ENCODE peak calls at places on chromosomes 3 and 15, in four cellular contexts. I, Y, X and K are unnamed samples.

GRCh38 chr3:150252462-150252861 is 155.6 kb upstream of the TSC22D2 start:
- DNase-seq in X (peak), Y (no peak), I (no peak), K (no peak)

GRCh38 chr3:123442908-123443307 is 6.0 kb downstream of the ADCY5 start:
- DNase-seq in Y (no peak), X (no peak), I (no peak), K (no peak)

GRCh38 chr15:38699633-38700230 is 135.1 kb upstream of the RASGRP1 start:
- DNase-seq in X (peak), I (peak), Y (peak), K (peak)

GRCh38 chr15:91224750-91225380 is 124.8 kb downstream of the SV2B start:
- DNase-seq in I (no peak), Y (no peak), X (peak), K (no peak)

GRCh38 chr15:74786659-74787165 is 4.8 kb downstream of the CSK start:
- DNase-seq in X (no peak), Y (no peak), I (no peak), K (peak)

GRCh38 chr3:134072881-134073582 is 43.3 kb upstream of the SLCO2A1 start:
- DNase-seq in X (no peak), Y (no peak), I (no peak), K (no peak)

GRCh38 chr3:139561959-139562676 is 22.6 kb upstream of the RBP1 start:
- DNase-seq in I (no peak), Y (no peak), X (peak), K (no peak)

GRCh38 chr15:76169792-76170425 is 110.1 kb downstream of the TMEM266 start:
- DNase-seq in X (no peak), I (no peak), Y (no peak), K (no peak)

GRCh38 chr15:42289166-42289565 is 15.9 kb upstream of the TMEM87A start:
- DNase-seq in Y (no peak), X (no peak), I (no peak), K (no peak)

GRCh38 chr3:56758539-56758981 is 43.2 kb downstream of the ARHGEF3 start:
- DNase-seq in Y (peak), I (peak), X (peak), K (no peak)

GRCh38 chr3:46078712-46079400 is 51.6 kb upstream of the XCR1 start:
- DNase-seq in Y (peak), X (peak), I (peak), K (peak)

GRCh38 chr3:61807865-61808276 is 246.5 kb downstream of the PTPRG start:
- DNase-seq in I (no peak), X (peak), Y (no peak), K (no peak)

GRCh38 chr3:152938974-152939636 is 104.2 kb downstream of the P2RY1 start:
- DNase-seq in I (no peak), X (no peak), Y (no peak), K (no peak)

GRCh38 chr15:76514292-76514691 is 177.7 kb downstream of the ISL2 start:
- DNase-seq in Y (no peak), I (no peak), X (no peak), K (no peak)

GRCh38 chr3:197784019-197784585 is 7.0 kb upstream of the LRCH3 start:
- DNase-seq in Y (no peak), X (no peak), I (no peak), K (no peak)

GRCh38 chr3:133927543-133928066 is 31.9 kb upstream of the RAB6B start:
- DNase-seq in X (peak), Y (no peak), I (no peak), K (peak)

GRCh38 chr3:123605789-123606234 is 21.0 kb upstream of the HACD2 start:
- DNase-seq in I (no peak), Y (no peak), X (no peak), K (no peak)

GRCh38 chr3:134606033-134607025 is 44.5 kb downstream of the KY start:
- DNase-seq in I (peak), Y (no peak), X (no peak), K (no peak)

GRCh38 chr15:73983211-73983727 is 8.8 kb downstream of the STOML1 start:
- DNase-seq in Y (peak), X (peak), I (no peak), K (peak)

GRCh38 chr3:107870096-107870495 is 220.7 kb downstream of the CD47 start:
- DNase-seq in Y (no peak), I (no peak), X (no peak), K (no peak)

GRCh38 chr3:177693596-177693995 is 496.3 kb upstream of the TBL1XR1 start:
- DNase-seq in I (no peak), Y (no peak), X (no peak), K (no peak)

DNA sequence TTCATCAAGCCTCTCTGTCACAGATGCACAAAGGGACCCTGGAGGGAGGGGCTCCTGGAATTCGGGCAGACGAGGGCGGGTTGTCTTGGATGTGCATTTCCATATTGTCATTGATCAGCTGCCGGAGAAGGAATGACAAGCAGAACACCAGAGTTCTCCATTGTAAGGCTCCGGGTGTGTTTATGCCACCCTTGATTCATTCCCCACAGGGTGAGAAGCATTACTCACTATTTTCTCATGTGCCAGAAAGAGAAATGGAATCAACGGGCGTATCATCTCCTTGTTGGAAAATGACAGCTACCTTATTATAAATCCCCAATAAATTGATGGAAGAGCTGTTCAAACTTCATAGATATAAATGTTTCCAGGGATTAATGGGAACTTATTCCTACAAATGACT is 167.6 kb downstream of the EBLN2 start:
- DNase-seq in Y (no peak), I (no peak), X (no peak), K (no peak)
- TF ChIP-seq CTCF in Y (no peak), I (no peak), X (no peak), K (no peak)

GRCh38 chr15:101200181-101200580 is 51.7 kb downstream of the CHSY1 start:
- DNase-seq in I (no peak), Y (no peak), X (no peak), K (no peak)
- H3K4me3 ChIP-seq in I (no peak), Y (no peak), X (no peak), K (no peak)

DNA sequence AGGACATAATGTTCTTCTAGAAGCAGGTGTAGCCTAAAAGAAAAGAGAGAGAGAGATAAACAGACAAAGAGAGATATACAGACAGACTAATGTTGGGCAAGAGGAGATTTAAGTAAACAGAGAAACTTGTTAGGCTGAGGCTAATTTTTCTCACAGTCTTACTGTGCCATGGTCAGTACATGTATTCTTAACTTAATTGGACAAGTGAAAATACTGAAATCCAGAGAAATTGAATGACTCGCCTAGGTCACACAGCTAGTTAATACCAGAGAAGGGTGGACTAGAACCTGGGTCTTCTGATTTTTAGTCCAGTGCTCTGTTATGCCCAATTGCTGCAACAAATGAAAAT is 6.7 kb upstream of the ZNF609 start:
- DNase-seq in Y (no peak), I (no peak), X (peak), K (no peak)
- H3K27ac ChIP-seq in Y (no peak), I (no peak), X (no peak), K (no peak)

DNA sequence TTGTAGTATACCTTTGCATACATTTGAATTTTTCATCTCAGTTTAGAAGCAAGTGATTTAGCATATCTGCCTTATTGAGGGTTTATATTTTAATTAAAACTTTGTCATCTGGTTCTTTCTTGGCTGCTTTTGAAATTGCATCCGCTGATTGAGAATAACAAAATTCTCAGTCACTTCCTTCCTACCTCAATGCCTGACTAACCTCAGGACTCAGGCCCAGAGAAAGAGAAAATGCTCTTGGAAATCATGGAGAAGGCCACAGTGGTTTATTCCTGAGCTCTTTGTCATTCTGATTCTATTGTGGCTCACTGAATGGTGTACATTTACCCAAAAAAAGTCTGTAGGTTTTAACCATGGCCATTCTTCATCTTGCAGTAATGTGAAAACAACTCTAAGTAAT is 533.9 kb downstream of the TBL1XR1 start:
- DNase-seq in Y (no peak), I (no peak), X (no peak), K (no peak)
- TF ChIP-seq CTCF in Y (no peak), I (no peak), X (no peak), K (no peak)

GRCh38 chr3:10740954-10741353 is 75.1 kb upstream of the SLC6A11 start:
- DNase-seq in Y (no peak), I (no peak), X (no peak), K (no peak)
- H3K4me3 ChIP-seq in Y (no peak), I (no peak), X (no peak), K (no peak)